ENCODE peak calls at places on chromosomes 11 and 22, in five cellular contexts. One of them, this sample, is unnamed.

GRCh38 chr11:106943089-106943488 is 75.2 kb downstream of the GUCY1A2 start:
- DNase-seq in RWPE1: no peak
- DNase-seq in HFF-Myc: no peak
- DNase-seq in tibial nerve: no peak
- DNase-seq in GM23338: no peak
- DNase-seq in this sample: no peak

GRCh38 chr22:24421428-24421931 is 5.9 kb upstream of the ADORA2A start:
- DNase-seq in RWPE1: no peak
- DNase-seq in HFF-Myc: no peak
- DNase-seq in tibial nerve: no peak
- DNase-seq in GM23338: peak; percentile 92
- DNase-seq in this sample: no peak

GRCh38 chr11:24556693-24557092 is 59.8 kb downstream of the LUZP2 start:
- DNase-seq in RWPE1: no peak
- DNase-seq in HFF-Myc: no peak
- DNase-seq in tibial nerve: no peak
- DNase-seq in GM23338: no peak
- DNase-seq in this sample: no peak

GRCh38 chr22:36658900-36659299 is 44.7 kb downstream of the CACNG2 start:
- DNase-seq in RWPE1: no peak
- DNase-seq in HFF-Myc: no peak
- DNase-seq in tibial nerve: no peak
- DNase-seq in GM23338: no peak
- DNase-seq in this sample: no peak

GRCh38 chr11:110797453-110797852 is 85.2 kb upstream of the ARHGAP20 start:
- DNase-seq in RWPE1: no peak
- DNase-seq in HFF-Myc: no peak
- DNase-seq in tibial nerve: no peak
- DNase-seq in GM23338: no peak
- DNase-seq in this sample: no peak

GRCh38 chr11:96337541-96338530 is 5.2 kb downstream of the MAML2 start:
- DNase-seq in RWPE1: no peak
- DNase-seq in HFF-Myc: no peak
- DNase-seq in tibial nerve: no peak
- DNase-seq in GM23338: no peak
- DNase-seq in this sample: no peak

GRCh38 chr11:17076517-17077239 is 789 bp downstream of the RPS13 start:
- DNase-seq in RWPE1: no peak
- DNase-seq in HFF-Myc: no peak
- DNase-seq in tibial nerve: no peak
- DNase-seq in GM23338: no peak
- DNase-seq in this sample: no peak

GRCh38 chr11:76131585-76131984 is 74.7 kb downstream of the WNT11 start:
- DNase-seq in RWPE1: no peak
- DNase-seq in HFF-Myc: no peak
- DNase-seq in tibial nerve: no peak
- DNase-seq in GM23338: no peak
- DNase-seq in this sample: no peak

GRCh38 chr11:42857344-42857743 is 454.5 kb upstream of the API5 start:
- DNase-seq in RWPE1: no peak
- DNase-seq in HFF-Myc: no peak
- DNase-seq in tibial nerve: no peak
- DNase-seq in GM23338: no peak
- DNase-seq in this sample: no peak

GRCh38 chr11:8312966-8313365 is 49.3 kb upstream of the LMO1 start:
- DNase-seq in RWPE1: no peak
- DNase-seq in HFF-Myc: no peak
- DNase-seq in tibial nerve: no peak
- DNase-seq in GM23338: no peak
- DNase-seq in this sample: no peak

DNA sequence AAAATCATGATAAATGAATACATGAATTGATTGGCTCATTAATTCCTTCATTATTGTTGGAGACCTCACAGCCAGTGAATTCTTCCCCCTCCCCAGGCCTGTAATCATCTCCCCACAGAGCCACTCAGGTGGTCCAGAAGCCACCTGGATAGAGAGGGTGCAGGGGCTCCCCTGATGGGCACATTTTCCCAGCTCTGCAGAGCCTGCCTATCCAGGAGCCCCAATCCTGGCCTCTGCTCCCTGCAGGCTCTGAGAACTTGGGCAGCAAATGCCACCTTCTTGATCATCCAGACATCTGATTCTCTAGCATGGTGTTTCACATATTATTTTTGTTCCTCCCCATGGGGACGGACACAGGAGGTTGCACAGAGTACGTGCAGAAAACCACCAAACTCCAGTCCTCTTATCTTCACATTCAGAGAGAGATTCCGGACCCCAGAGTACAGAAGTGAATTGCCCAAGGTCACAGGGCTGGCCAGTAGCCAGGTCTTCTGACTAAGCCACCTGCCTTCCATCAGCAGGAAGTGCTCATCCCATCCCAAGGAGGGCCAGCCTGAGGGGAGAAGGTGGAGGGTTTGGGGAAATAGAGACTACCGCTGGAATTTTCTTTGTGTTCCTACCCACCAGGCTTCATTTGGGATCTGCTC is 348.0 kb downstream of the BUD13 start:
- DNase-seq in RWPE1: no peak
- DNase-seq in HFF-Myc: no peak
- DNase-seq in tibial nerve: no peak
- DNase-seq in GM23338: no peak
- DNase-seq in this sample: no peak
- TF ChIP-seq CTCF in RWPE1: no peak
- TF ChIP-seq CTCF in HFF-Myc: no peak
- TF ChIP-seq CTCF in tibial nerve: no peak
- TF ChIP-seq CTCF in GM23338: no peak
- TF ChIP-seq CTCF in this sample: no peak

GRCh38 chr22:25896592-25896991 is 154.6 kb downstream of the MYO18B start:
- DNase-seq in RWPE1: no peak
- DNase-seq in HFF-Myc: no peak
- DNase-seq in tibial nerve: no peak
- DNase-seq in GM23338: no peak
- DNase-seq in this sample: no peak

GRCh38 chr22:25900390-25900789 is 158.4 kb downstream of the MYO18B start:
- DNase-seq in RWPE1: no peak
- DNase-seq in HFF-Myc: no peak
- DNase-seq in tibial nerve: no peak
- DNase-seq in GM23338: no peak
- DNase-seq in this sample: no peak

GRCh38 chr22:25900880-25901279 is 158.9 kb downstream of the MYO18B start:
- DNase-seq in RWPE1: no peak
- DNase-seq in HFF-Myc: no peak
- DNase-seq in tibial nerve: no peak
- DNase-seq in GM23338: peak; percentile 29
- DNase-seq in this sample: no peak

GRCh38 chr22:25899566-25899965 is 157.6 kb downstream of the MYO18B start:
- DNase-seq in RWPE1: no peak
- DNase-seq in HFF-Myc: no peak
- DNase-seq in tibial nerve: no peak
- DNase-seq in GM23338: no peak
- DNase-seq in this sample: no peak

DNA sequence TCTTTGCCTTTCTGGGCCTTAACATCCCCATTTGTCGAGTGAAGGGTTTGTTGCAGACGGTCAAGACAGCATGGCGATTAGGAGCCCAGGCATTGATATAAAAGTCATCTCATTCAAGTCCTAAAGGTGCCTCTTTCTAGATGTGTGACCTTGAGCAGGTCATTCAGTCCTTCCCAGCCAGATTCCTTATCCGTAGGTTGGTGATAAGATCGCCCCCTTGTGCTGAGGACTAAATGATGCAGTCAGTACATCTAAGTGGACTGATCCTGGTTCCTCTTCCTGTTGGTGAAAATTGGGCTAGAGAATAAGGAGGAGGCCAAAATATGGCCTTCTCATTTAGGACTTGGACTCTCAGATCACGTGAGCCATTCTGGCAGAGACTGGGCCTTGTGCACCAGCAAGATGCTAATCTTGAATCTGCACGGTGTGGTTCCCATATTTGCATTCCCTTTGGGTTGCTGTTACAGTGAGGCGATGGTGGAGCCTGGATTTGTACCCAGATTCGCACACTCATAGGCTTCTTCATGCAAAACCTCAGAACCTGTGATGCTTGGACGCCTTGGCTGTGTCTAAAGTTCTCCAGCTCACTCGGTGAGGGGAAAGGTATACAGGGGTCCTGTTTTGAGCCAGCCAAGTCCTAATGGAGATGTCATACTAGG is 156.8 kb downstream of the MYO18B start:
- DNase-seq in RWPE1: no peak
- DNase-seq in HFF-Myc: no peak
- DNase-seq in tibial nerve: no peak
- DNase-seq in GM23338: peak; percentile 79
- DNase-seq in this sample: no peak
- TF ChIP-seq CTCF in RWPE1: no peak
- TF ChIP-seq CTCF in HFF-Myc: no peak
- TF ChIP-seq CTCF in tibial nerve: no peak
- TF ChIP-seq CTCF in GM23338: peak; percentile 76
- TF ChIP-seq CTCF in this sample: no peak

GRCh38 chr22:20143883-20144665 is 6.8 kb downstream of the CCDC188 start:
- DNase-seq in RWPE1: no peak
- DNase-seq in HFF-Myc: no peak
- DNase-seq in tibial nerve: no peak
- DNase-seq in GM23338: no peak
- DNase-seq in this sample: no peak
- TF ChIP-seq CTCF in RWPE1: no peak
- TF ChIP-seq CTCF in HFF-Myc: no peak
- TF ChIP-seq CTCF in tibial nerve: no peak
- TF ChIP-seq CTCF in GM23338: no peak
- TF ChIP-seq CTCF in this sample: no peak

GRCh38 chr11:68166969-68167368 is 45.8 kb upstream of the CHKA start:
- DNase-seq in RWPE1: no peak
- DNase-seq in HFF-Myc: no peak
- DNase-seq in tibial nerve: no peak
- DNase-seq in GM23338: no peak
- DNase-seq in this sample: no peak
- TF ChIP-seq CTCF in RWPE1: no peak
- TF ChIP-seq CTCF in HFF-Myc: no peak
- TF ChIP-seq CTCF in tibial nerve: no peak
- TF ChIP-seq CTCF in GM23338: no peak
- TF ChIP-seq CTCF in this sample: no peak

DNA sequence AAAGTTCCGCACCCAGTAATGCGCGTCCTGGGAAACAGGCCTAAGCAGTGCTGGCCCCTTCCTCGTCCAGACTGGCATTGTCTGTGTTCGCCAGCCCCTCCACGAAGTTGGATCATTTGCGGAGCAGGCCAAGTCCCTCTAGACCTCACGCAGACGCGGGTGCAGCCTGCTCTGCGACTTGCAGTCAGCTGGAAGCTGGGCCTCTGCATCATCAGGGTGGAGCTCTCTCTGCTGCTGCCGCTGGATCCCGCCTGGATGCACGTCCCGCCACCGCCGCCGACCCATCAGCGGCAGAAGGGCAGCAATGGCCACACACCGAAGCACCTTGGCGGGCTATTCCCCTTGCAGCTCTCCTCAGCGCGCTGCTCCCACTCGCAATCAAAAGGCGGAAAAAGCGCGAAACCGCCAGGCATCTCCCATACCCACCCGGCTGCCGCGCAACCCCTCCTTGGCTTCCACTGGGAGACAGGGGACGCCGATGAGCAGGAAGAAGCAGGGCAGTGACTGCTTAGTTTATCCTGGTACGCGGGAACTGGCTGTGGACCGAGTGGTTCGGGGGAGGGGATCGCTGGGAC is 34.1 kb upstream of the GLYATL1 start:
- DNase-seq in RWPE1: no peak
- DNase-seq in HFF-Myc: no peak
- DNase-seq in tibial nerve: no peak
- DNase-seq in GM23338: peak; percentile 75
- DNase-seq in this sample: peak; percentile 39
- TF ChIP-seq CTCF in RWPE1: no peak
- TF ChIP-seq CTCF in HFF-Myc: no peak
- TF ChIP-seq CTCF in tibial nerve: no peak
- TF ChIP-seq CTCF in GM23338: no peak
- TF ChIP-seq CTCF in this sample: no peak

GRCh38 chr11:121446752-121447156 is 5.4 kb upstream of the SORL1 start:
- DNase-seq in RWPE1: no peak
- DNase-seq in HFF-Myc: no peak
- DNase-seq in tibial nerve: no peak
- DNase-seq in GM23338: peak; percentile 53
- DNase-seq in this sample: no peak
- TF ChIP-seq CTCF in RWPE1: no peak
- TF ChIP-seq CTCF in HFF-Myc: no peak
- TF ChIP-seq CTCF in tibial nerve: no peak
- TF ChIP-seq CTCF in GM23338: peak; percentile 43
- TF ChIP-seq CTCF in this sample: no peak

DNA sequence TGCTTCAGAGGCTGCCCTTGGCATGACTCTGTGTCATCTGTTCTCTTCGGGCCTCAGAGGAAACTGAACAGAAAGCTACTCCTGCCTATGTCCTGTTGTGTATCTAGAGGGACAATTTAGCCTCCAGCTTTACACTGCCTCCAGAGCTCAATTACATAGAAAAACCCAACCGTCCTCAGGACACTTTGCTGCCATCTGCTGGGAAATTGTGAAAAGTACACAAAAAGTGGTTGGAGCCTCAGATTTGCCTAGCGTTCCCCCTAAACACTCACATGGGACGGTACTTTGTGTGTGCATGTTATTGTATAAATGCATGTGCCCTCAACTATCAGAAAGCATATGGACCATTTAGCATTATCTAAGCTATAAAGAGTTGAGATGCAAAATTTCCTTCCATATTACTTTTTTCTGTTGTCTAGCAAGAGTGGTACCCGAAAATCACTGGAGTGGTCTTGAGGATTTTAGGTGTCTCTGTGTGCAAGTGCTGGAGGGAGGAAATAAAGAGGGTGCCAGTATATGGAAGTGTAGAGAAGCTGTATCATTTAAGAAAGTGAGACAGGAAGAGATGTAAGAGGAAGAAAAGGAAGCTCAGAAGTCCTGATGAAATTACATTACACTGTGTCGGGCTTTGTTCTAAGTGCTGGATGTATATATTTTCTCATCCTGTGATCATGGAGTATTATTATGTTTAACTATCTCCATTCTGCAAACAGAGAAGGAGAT is 8.7 kb upstream of the MS4A4E start:
- DNase-seq in RWPE1: no peak
- DNase-seq in HFF-Myc: no peak
- DNase-seq in tibial nerve: peak; percentile 36
- DNase-seq in GM23338: peak; percentile 52
- DNase-seq in this sample: no peak
- TF ChIP-seq CTCF in RWPE1: peak; percentile 46
- TF ChIP-seq CTCF in HFF-Myc: no peak
- TF ChIP-seq CTCF in tibial nerve: peak; percentile 39
- TF ChIP-seq CTCF in GM23338: peak; percentile 38
- TF ChIP-seq CTCF in this sample: peak; percentile 48

DNA sequence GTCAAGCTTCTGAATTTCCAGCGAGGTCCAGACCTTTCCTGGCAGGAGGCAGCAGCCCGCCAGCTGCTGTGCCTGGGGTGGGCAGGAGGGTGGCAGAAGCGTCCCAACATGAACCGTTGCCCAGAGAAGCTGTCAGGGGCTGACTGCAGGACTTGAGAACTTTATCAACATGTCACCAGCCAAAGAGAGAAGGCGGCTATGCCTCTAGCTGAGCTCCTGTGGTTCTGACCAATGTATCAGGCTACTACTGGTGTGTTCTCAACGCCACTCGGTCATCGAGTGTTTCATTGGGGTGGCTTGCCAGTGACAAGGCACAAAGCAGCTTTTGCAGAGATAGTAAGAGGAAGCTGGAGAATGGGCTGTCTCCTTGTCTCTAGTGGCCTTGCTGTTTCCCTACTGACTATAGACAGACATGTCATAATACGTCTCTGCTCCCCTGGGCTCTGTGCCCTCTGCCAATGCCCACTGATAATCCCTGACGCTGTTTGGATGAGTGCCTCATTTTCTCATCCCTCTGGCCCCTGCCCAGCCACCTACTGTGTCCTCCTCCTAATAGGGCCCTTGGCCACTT is 17.6 kb upstream of the ASCC2 start:
- DNase-seq in RWPE1: no peak
- DNase-seq in HFF-Myc: no peak
- DNase-seq in tibial nerve: no peak
- DNase-seq in GM23338: no peak
- DNase-seq in this sample: no peak
- TF ChIP-seq CTCF in RWPE1: no peak
- TF ChIP-seq CTCF in HFF-Myc: no peak
- TF ChIP-seq CTCF in tibial nerve: no peak
- TF ChIP-seq CTCF in GM23338: no peak
- TF ChIP-seq CTCF in this sample: no peak